ENCODE peak calls at places on chromosomes 3 and 15, in ten cellular contexts. One of them, this sample, is unnamed.

GRCh38 chr3:187101184-187102072 is 37.9 kb downstream of the RPL39L start:
- DNase-seq in stomach: peak; percentile 69
- DNase-seq in GM23338: no peak
- DNase-seq in transverse colon: peak; percentile 77
- DNase-seq in spleen: peak; percentile 78
- DNase-seq in SK-N-SH: peak; percentile 54
- DNase-seq in breast epithelium: peak; percentile 62
- DNase-seq in HepG2: peak; percentile 43
- DNase-seq in sigmoid colon: peak; percentile 87
- DNase-seq in HCT116: no peak
- DNase-seq in this sample: no peak

GRCh38 chr3:141955163-141955562 is 78.7 kb downstream of the ATP1B3 start:
- DNase-seq in stomach: no peak
- DNase-seq in GM23338: no peak
- DNase-seq in transverse colon: no peak
- DNase-seq in spleen: no peak
- DNase-seq in SK-N-SH: no peak
- DNase-seq in breast epithelium: no peak
- DNase-seq in HepG2: no peak
- DNase-seq in sigmoid colon: peak; percentile 37
- DNase-seq in HCT116: no peak
- DNase-seq in this sample: no peak

GRCh38 chr3:53693441-53693840 is 152.8 kb downstream of the CHDH start:
- DNase-seq in stomach: no peak
- DNase-seq in GM23338: no peak
- DNase-seq in transverse colon: no peak
- DNase-seq in spleen: no peak
- DNase-seq in SK-N-SH: no peak
- DNase-seq in breast epithelium: no peak
- DNase-seq in HepG2: no peak
- DNase-seq in sigmoid colon: no peak
- DNase-seq in HCT116: no peak
- DNase-seq in this sample: no peak

GRCh38 chr3:110243081-110243480 is 828.5 kb upstream of the NECTIN3 start:
- DNase-seq in stomach: no peak
- DNase-seq in GM23338: no peak
- DNase-seq in transverse colon: no peak
- DNase-seq in spleen: no peak
- DNase-seq in SK-N-SH: no peak
- DNase-seq in breast epithelium: no peak
- DNase-seq in HepG2: no peak
- DNase-seq in sigmoid colon: no peak
- DNase-seq in HCT116: no peak
- DNase-seq in this sample: no peak

GRCh38 chr3:177753498-177754155 is 556.3 kb upstream of the TBL1XR1 start:
- DNase-seq in stomach: no peak
- DNase-seq in GM23338: no peak
- DNase-seq in transverse colon: peak; percentile 10
- DNase-seq in spleen: peak; percentile 79
- DNase-seq in SK-N-SH: peak; percentile 55
- DNase-seq in breast epithelium: no peak
- DNase-seq in HepG2: no peak
- DNase-seq in sigmoid colon: peak; percentile 81
- DNase-seq in HCT116: no peak
- DNase-seq in this sample: no peak

GRCh38 chr15:84840741-84841429 is 23.7 kb downstream of the ALPK3 start:
- DNase-seq in stomach: peak; percentile 92
- DNase-seq in GM23338: no peak
- DNase-seq in transverse colon: peak; percentile 64
- DNase-seq in spleen: no peak
- DNase-seq in SK-N-SH: peak; percentile 60
- DNase-seq in breast epithelium: no peak
- DNase-seq in HepG2: peak; percentile 51
- DNase-seq in sigmoid colon: peak; percentile 93
- DNase-seq in HCT116: peak; percentile 29
- DNase-seq in this sample: peak; percentile 15

GRCh38 chr3:112338021-112338726 is 5.2 kb downstream of the CD200 start:
- DNase-seq in stomach: no peak
- DNase-seq in GM23338: no peak
- DNase-seq in transverse colon: no peak
- DNase-seq in spleen: no peak
- DNase-seq in SK-N-SH: no peak
- DNase-seq in breast epithelium: no peak
- DNase-seq in HepG2: no peak
- DNase-seq in sigmoid colon: no peak
- DNase-seq in HCT116: no peak
- DNase-seq in this sample: no peak

GRCh38 chr15:34708422-34708821 is 46.4 kb downstream of the GJD2 start:
- DNase-seq in stomach: no peak
- DNase-seq in GM23338: peak; percentile 81
- DNase-seq in transverse colon: no peak
- DNase-seq in spleen: no peak
- DNase-seq in SK-N-SH: peak; percentile 50
- DNase-seq in breast epithelium: no peak
- DNase-seq in HepG2: peak; percentile 28
- DNase-seq in sigmoid colon: no peak
- DNase-seq in HCT116: peak; percentile 19
- DNase-seq in this sample: peak; percentile 28

GRCh38 chr15:101725073-101725472 is 800 bp upstream of the TARS3 start:
- DNase-seq in stomach: no peak
- DNase-seq in GM23338: no peak
- DNase-seq in transverse colon: no peak
- DNase-seq in spleen: no peak
- DNase-seq in SK-N-SH: no peak
- DNase-seq in breast epithelium: no peak
- DNase-seq in HepG2: no peak
- DNase-seq in sigmoid colon: no peak
- DNase-seq in HCT116: no peak
- DNase-seq in this sample: no peak

GRCh38 chr15:101724675-101725005 is 367 bp upstream of the TARS3 start:
- DNase-seq in stomach: no peak
- DNase-seq in GM23338: no peak
- DNase-seq in transverse colon: no peak
- DNase-seq in spleen: no peak
- DNase-seq in SK-N-SH: no peak
- DNase-seq in breast epithelium: no peak
- DNase-seq in HepG2: no peak
- DNase-seq in sigmoid colon: no peak
- DNase-seq in HCT116: no peak
- DNase-seq in this sample: no peak

GRCh38 chr15:101727186-101727585 is 2.9 kb upstream of the TARS3 start:
- DNase-seq in stomach: no peak
- DNase-seq in GM23338: no peak
- DNase-seq in transverse colon: no peak
- DNase-seq in spleen: no peak
- DNase-seq in SK-N-SH: no peak
- DNase-seq in breast epithelium: no peak
- DNase-seq in HepG2: no peak
- DNase-seq in sigmoid colon: no peak
- DNase-seq in HCT116: no peak
- DNase-seq in this sample: no peak

GRCh38 chr15:101723161-101723873 is 956 bp downstream of the TARS3 start:
- DNase-seq in stomach: no peak
- DNase-seq in GM23338: no peak
- DNase-seq in transverse colon: peak; percentile 54
- DNase-seq in spleen: no peak
- DNase-seq in SK-N-SH: peak; percentile 22
- DNase-seq in breast epithelium: no peak
- DNase-seq in HepG2: no peak
- DNase-seq in sigmoid colon: no peak
- DNase-seq in HCT116: no peak
- DNase-seq in this sample: no peak

DNA sequence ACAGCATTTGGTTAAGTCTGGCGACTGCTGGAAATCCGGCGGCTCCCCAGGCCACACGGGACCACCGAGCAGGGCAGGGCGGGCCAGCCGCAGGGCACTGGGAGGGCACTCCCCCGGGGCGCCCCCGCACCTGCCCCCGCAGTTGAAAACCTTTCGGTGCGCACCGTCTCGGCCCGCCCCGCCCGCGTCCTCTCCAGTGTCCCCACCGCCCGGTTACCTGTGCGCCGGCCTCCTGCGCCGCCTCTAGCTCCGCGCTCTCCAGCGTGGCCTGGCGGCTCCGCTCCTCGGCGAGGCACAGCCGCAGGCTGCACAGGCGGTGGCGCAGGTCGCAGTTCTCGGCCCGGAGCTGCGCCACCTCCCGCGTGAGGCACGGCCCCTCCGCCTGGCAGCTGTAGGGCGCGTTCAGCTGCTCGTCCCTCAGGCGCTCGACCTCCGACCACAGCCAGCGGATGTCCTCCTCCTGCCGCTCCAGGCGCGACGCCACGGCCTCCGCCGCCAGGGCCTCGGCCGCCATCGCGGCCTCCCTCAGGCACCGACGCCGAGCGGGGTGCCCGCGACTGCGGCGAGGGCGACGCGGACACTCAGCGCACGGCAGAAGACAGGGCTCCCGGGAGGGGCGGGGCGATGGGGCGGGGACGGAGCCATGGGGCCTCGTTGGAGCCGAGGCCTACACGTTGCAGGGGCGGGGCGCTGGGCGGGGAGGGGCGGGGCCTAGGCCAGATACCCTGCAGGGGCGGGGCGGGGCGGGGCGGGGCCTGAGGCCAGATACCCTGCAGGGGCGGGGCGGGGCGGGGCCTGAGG is at the start of gene TARS3:
- DNase-seq in stomach: peak; percentile 96
- DNase-seq in GM23338: peak; percentile 93
- DNase-seq in transverse colon: peak; percentile 98
- DNase-seq in spleen: peak; percentile 99
- DNase-seq in SK-N-SH: peak; percentile 98
- DNase-seq in breast epithelium: peak; percentile 94
- DNase-seq in HepG2: peak; percentile 82
- DNase-seq in sigmoid colon: peak; percentile 97
- DNase-seq in HCT116: peak; percentile 73
- DNase-seq in this sample: peak; percentile 45
- TF ChIP-seq POLR2AphosphoS5 in stomach: peak; percentile 94
- TF ChIP-seq POLR2AphosphoS5 in GM23338: peak; percentile 96
- TF ChIP-seq POLR2AphosphoS5 in transverse colon: peak; percentile 83
- TF ChIP-seq POLR2AphosphoS5 in spleen: peak; percentile 95
- TF ChIP-seq POLR2AphosphoS5 in SK-N-SH: peak; percentile 70
- TF ChIP-seq POLR2AphosphoS5 in breast epithelium: peak; percentile 90
- TF ChIP-seq POLR2AphosphoS5 in HepG2: peak; percentile 87
- TF ChIP-seq POLR2AphosphoS5 in sigmoid colon: peak; percentile 88
- TF ChIP-seq POLR2AphosphoS5 in HCT116: peak; percentile 94
- TF ChIP-seq POLR2AphosphoS5 in this sample: peak; percentile 79

DNA sequence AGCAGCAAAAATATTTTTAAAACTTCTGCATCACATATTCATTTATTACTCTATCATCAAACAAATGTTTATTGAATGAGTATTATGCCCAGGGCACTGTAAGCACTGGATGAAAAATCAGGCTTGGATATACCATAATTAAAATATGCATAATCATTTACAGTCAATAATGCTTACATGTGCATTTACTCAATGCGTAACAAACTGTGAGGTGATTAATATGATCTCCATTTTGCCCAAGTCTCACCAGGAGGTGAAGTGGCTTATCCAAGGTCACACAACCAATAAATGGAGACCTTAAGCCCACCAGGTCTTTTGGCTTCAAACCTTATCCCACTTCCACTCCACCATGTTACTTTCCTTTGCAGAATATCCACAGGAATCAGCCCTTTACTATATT is 117.3 kb upstream of the SLC24A5 start:
- DNase-seq in stomach: no peak
- DNase-seq in GM23338: no peak
- DNase-seq in transverse colon: no peak
- DNase-seq in spleen: no peak
- DNase-seq in SK-N-SH: no peak
- DNase-seq in breast epithelium: no peak
- DNase-seq in HepG2: no peak
- DNase-seq in sigmoid colon: no peak
- DNase-seq in HCT116: no peak
- DNase-seq in this sample: no peak
- H3K4me1 ChIP-seq in stomach: peaks cover 6% of the 10 kb centered on the region
- H3K4me1 ChIP-seq in GM23338: peaks cover 11% of the 10 kb centered on the region
- H3K4me1 ChIP-seq in transverse colon: no peaks in the 10 kb centered on the region
- H3K4me1 ChIP-seq in spleen: no peaks in the 10 kb centered on the region
- H3K4me1 ChIP-seq in SK-N-SH: no peaks in the 10 kb centered on the region
- H3K4me1 ChIP-seq in breast epithelium: no peaks in the 10 kb centered on the region
- H3K4me1 ChIP-seq in HepG2: no peaks in the 10 kb centered on the region
- H3K4me1 ChIP-seq in sigmoid colon: no peaks in the 10 kb centered on the region
- H3K4me1 ChIP-seq in HCT116: no peaks in the 10 kb centered on the region
- H3K4me1 ChIP-seq in this sample: no peaks in the 10 kb centered on the region

GRCh38 chr3:124773351-124774304 is 43.4 kb downstream of the UMPS start:
- DNase-seq in stomach: no peak
- DNase-seq in GM23338: no peak
- DNase-seq in transverse colon: no peak
- DNase-seq in spleen: peak; percentile 65
- DNase-seq in SK-N-SH: no peak
- DNase-seq in breast epithelium: no peak
- DNase-seq in HepG2: no peak
- DNase-seq in sigmoid colon: no peak
- DNase-seq in HCT116: no peak
- DNase-seq in this sample: no peak
- H3K4me3 ChIP-seq in stomach: no peak overlapping the region
- H3K4me3 ChIP-seq in GM23338: no peak overlapping the region
- H3K4me3 ChIP-seq in transverse colon: no peak overlapping the region
- H3K4me3 ChIP-seq in spleen: no peak overlapping the region
- H3K4me3 ChIP-seq in SK-N-SH: no peak overlapping the region
- H3K4me3 ChIP-seq in breast epithelium: no peak overlapping the region
- H3K4me3 ChIP-seq in HepG2: no peak overlapping the region
- H3K4me3 ChIP-seq in sigmoid colon: no peak overlapping the region
- H3K4me3 ChIP-seq in HCT116: no peak overlapping the region
- H3K4me3 ChIP-seq in this sample: no peak overlapping the region

GRCh38 chr3:12155833-12156232 is 2.9 kb downstream of the TIMP4 start:
- DNase-seq in stomach: no peak
- DNase-seq in GM23338: no peak
- DNase-seq in transverse colon: no peak
- DNase-seq in spleen: no peak
- DNase-seq in SK-N-SH: no peak
- DNase-seq in breast epithelium: no peak
- DNase-seq in HepG2: peak; percentile 25
- DNase-seq in sigmoid colon: no peak
- DNase-seq in HCT116: peak; percentile 67
- DNase-seq in this sample: no peak

GRCh38 chr3:12157026-12157425 is 1.7 kb downstream of the TIMP4 start:
- DNase-seq in stomach: no peak
- DNase-seq in GM23338: no peak
- DNase-seq in transverse colon: no peak
- DNase-seq in spleen: no peak
- DNase-seq in SK-N-SH: no peak
- DNase-seq in breast epithelium: no peak
- DNase-seq in HepG2: no peak
- DNase-seq in sigmoid colon: no peak
- DNase-seq in HCT116: no peak
- DNase-seq in this sample: no peak

GRCh38 chr3:12155264-12155663 is 3.4 kb downstream of the TIMP4 start:
- DNase-seq in stomach: no peak
- DNase-seq in GM23338: no peak
- DNase-seq in transverse colon: no peak
- DNase-seq in spleen: no peak
- DNase-seq in SK-N-SH: no peak
- DNase-seq in breast epithelium: no peak
- DNase-seq in HepG2: no peak
- DNase-seq in sigmoid colon: no peak
- DNase-seq in HCT116: no peak
- DNase-seq in this sample: no peak

GRCh38 chr3:12159227-12159601 is 502 bp upstream of the TIMP4 start:
- DNase-seq in stomach: no peak
- DNase-seq in GM23338: peak; percentile 78
- DNase-seq in transverse colon: no peak
- DNase-seq in spleen: no peak
- DNase-seq in SK-N-SH: no peak
- DNase-seq in breast epithelium: no peak
- DNase-seq in HepG2: no peak
- DNase-seq in sigmoid colon: no peak
- DNase-seq in HCT116: no peak
- DNase-seq in this sample: no peak

DNA sequence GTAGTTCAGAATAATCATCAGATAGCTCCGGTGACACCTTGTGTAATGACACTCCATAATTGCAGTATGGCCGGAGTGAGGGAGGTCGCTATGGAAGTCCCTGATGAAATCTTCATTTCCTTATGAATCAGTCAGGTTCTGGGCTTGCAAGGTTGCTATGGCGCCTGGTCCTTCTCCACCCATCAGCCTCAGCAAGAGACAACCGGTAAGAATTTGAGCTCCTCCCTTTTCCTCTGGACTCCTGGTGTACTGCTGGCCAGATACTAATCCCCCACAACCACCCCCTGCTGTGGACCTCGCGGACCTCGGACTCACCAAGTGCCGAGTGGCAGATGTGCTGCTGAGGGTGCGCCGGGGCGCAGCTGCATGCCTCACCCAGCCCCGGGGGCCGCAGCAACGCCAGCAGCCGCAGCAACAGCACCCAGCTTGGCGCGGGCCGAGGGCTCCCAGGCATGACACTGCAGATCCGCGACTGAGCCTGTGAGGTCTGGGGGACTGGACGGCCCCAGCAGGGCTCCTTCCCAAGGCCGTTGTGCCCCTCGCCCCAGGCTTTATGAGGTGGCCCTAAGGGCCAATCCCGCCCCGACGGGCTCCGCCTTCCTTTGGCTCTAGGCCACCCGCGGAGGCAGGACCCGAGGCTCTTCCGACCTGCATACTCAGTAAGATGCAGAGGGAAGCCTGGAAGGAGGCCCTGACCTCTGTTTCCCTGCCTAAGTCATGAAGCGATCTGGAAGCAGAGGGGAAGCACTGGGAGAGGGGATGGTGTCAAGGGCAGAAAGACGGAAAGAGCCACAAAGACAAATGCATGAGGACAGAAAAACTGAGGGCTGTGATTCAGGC is at the start of gene TIMP4:
- DNase-seq in stomach: peak; percentile 49
- DNase-seq in GM23338: peak; percentile 68
- DNase-seq in transverse colon: peak; percentile 59
- DNase-seq in spleen: peak; percentile 74
- DNase-seq in SK-N-SH: no peak
- DNase-seq in breast epithelium: no peak
- DNase-seq in HepG2: peak; percentile 46
- DNase-seq in sigmoid colon: peak; percentile 77
- DNase-seq in HCT116: no peak
- DNase-seq in this sample: no peak
- TF ChIP-seq POLR2AphosphoS5 in stomach: no peak
- TF ChIP-seq POLR2AphosphoS5 in GM23338: no peak
- TF ChIP-seq POLR2AphosphoS5 in transverse colon: no peak
- TF ChIP-seq POLR2AphosphoS5 in spleen: peak; percentile 36
- TF ChIP-seq POLR2AphosphoS5 in SK-N-SH: no peak
- TF ChIP-seq POLR2AphosphoS5 in breast epithelium: no peak
- TF ChIP-seq POLR2AphosphoS5 in HepG2: no peak
- TF ChIP-seq POLR2AphosphoS5 in sigmoid colon: peak; percentile 28
- TF ChIP-seq POLR2AphosphoS5 in HCT116: no peak
- TF ChIP-seq POLR2AphosphoS5 in this sample: no peak

This sample was measured in Panc1.